ENCODE peak calls at places on chromosomes 2 and 18, in seven cellular contexts. D is epithelial cell of esophagus, H is Calu3, O is choroid plexus epithelial cell, C is nephron progenitor cell, R is Panc1, A is AG04449. E is an unnamed sample.

GRCh38 chr2:236558999-236559978 is 10.3 kb upstream of the ACKR3 start:
- DNase-seq in D (no peak), H (no peak), O (no peak), C (no peak), R (no peak), A (no peak), E (no peak)

GRCh38 chr2:206164261-206164862 is 4.7 kb downstream of the EEF1B2 start:
- DNase-seq in D (peak; percentile 36), H (peak; percentile 50), O (peak; percentile 56), C (peak; percentile 59), R (no peak), A (no peak), E (no peak)

GRCh38 chr2:188146888-188147287 is 144.8 kb upstream of the GULP1 start:
- DNase-seq in D (no peak), H (no peak), O (no peak), C (no peak), R (no peak), A (no peak), E (no peak)

GRCh38 chr18:11040823-11041712 is 108.3 kb downstream of the PIEZO2 start:
- DNase-seq in D (peak; percentile 20), H (peak; percentile 69), O (peak; percentile 80), C (peak; percentile 54), R (peak; percentile 17), A (no peak), E (no peak)

GRCh38 chr2:237456200-237456731 is 30.8 kb upstream of the MLPH start:
- DNase-seq in D (no peak), H (no peak), O (peak; percentile 97), C (no peak), R (no peak), A (peak; percentile 59), E (peak; percentile 92)

GRCh38 chr18:62863629-62864028 is 148.3 kb downstream of the PHLPP1 start:
- DNase-seq in D (no peak), H (no peak), O (peak; percentile 66), C (no peak), R (no peak), A (no peak), E (no peak)

GRCh38 chr2:237553959-237554358 is 12.4 kb upstream of the PRLH start:
- DNase-seq in D (no peak), H (no peak), O (no peak), C (no peak), R (no peak), A (no peak), E (no peak)

GRCh38 chr2:85394256-85394655 is 15.9 kb downstream of the CAPG start:
- DNase-seq in D (no peak), H (no peak), O (no peak), C (no peak), R (no peak), A (no peak), E (no peak)

GRCh38 chr2:46548521-46549144 is 69.3 kb downstream of the TMEM247 start:
- DNase-seq in D (no peak), H (no peak), O (no peak), C (no peak), R (no peak), A (no peak), E (no peak)

GRCh38 chr2:53942280-53942679 is 28.5 kb downstream of the PSME4 start:
- DNase-seq in D (no peak), H (no peak), O (no peak), C (no peak), R (no peak), A (no peak), E (no peak)

GRCh38 chr2:128421286-128421685 is 102.6 kb upstream of the HS6ST1 start:
- DNase-seq in D (no peak), H (no peak), O (no peak), C (no peak), R (no peak), A (no peak), E (peak; percentile 57)

GRCh38 chr2:7377861-7378569 is 460.8 kb downstream of the RNF144A start:
- DNase-seq in D (peak; percentile 26), H (peak; percentile 73), O (no peak), C (peak; percentile 22), R (no peak), A (no peak), E (no peak)

GRCh38 chr18:36895606-36896005 is 66.7 kb downstream of the KIAA1328 start:
- DNase-seq in D (no peak), H (no peak), O (no peak), C (no peak), R (no peak), A (no peak), E (no peak)

GRCh38 chr2:109612991-109613921 is 510 bp downstream of the SEPTIN10 start:
- DNase-seq in D (peak; percentile 51), H (no peak), O (peak; percentile 73), C (no peak), R (no peak), A (no peak), E (peak; percentile 86)

GRCh38 chr18:26205318-26205717 is 20.9 kb upstream of the TAF4B start:
- DNase-seq in D (no peak), H (no peak), O (no peak), C (no peak), R (no peak), A (no peak), E (no peak)

GRCh38 chr2:174195253-174195652 is 53.1 kb downstream of the OLA1 start:
- DNase-seq in D (no peak), H (no peak), O (peak; percentile 24), C (no peak), R (no peak), A (no peak), E (no peak)

GRCh38 chr2:171652411-171652775 is 34.9 kb upstream of the DYNC1I2 start:
- DNase-seq in D (peak; percentile 93), H (no peak), O (peak; percentile 40), C (no peak), R (no peak), A (no peak), E (no peak)

GRCh38 chr2:58651930-58652329 is 410.8 kb upstream of the FANCL start:
- DNase-seq in D (peak; percentile 77), H (no peak), O (no peak), C (no peak), R (no peak), A (no peak), E (no peak)

GRCh38 chr2:221571391-221572179 is 519 bp downstream of the EPHA4 start:
- DNase-seq in D (peak; percentile 32), H (peak; percentile 23), O (peak; percentile 45), C (peak; percentile 54), R (no peak), A (no peak), E (no peak)

GRCh38 chr2:79994161-79994560 is 310.4 kb downstream of the LRRTM1 start:
- DNase-seq in D (no peak), H (no peak), O (no peak), C (no peak), R (no peak), A (no peak), E (no peak)

GRCh38 chr2:151197184-151198070 is 64.2 kb downstream of the RBM43 start:
- DNase-seq in D (no peak), H (no peak), O (no peak), C (no peak), R (no peak), A (no peak), E (no peak)

GRCh38 chr2:24830351-24830750 is 37.1 kb downstream of the CENPO start:
- DNase-seq in D (no peak), H (no peak), O (peak; percentile 73), C (no peak), R (no peak), A (no peak), E (no peak)

GRCh38 chr2:63058149-63058741 is 7.6 kb downstream of the OTX1 start:
- DNase-seq in D (no peak), H (no peak), O (no peak), C (no peak), R (no peak), A (no peak), E (no peak)

GRCh38 chr2:164046040-164046439 is 310.2 kb upstream of the FIGN start:
- DNase-seq in D (no peak), H (no peak), O (no peak), C (no peak), R (no peak), A (no peak), E (no peak)
- TF ChIP-seq CTCF in D (no peak), H (no peak), O (no peak), C (no peak), R (no peak), A (no peak), E (no peak)

DNA sequence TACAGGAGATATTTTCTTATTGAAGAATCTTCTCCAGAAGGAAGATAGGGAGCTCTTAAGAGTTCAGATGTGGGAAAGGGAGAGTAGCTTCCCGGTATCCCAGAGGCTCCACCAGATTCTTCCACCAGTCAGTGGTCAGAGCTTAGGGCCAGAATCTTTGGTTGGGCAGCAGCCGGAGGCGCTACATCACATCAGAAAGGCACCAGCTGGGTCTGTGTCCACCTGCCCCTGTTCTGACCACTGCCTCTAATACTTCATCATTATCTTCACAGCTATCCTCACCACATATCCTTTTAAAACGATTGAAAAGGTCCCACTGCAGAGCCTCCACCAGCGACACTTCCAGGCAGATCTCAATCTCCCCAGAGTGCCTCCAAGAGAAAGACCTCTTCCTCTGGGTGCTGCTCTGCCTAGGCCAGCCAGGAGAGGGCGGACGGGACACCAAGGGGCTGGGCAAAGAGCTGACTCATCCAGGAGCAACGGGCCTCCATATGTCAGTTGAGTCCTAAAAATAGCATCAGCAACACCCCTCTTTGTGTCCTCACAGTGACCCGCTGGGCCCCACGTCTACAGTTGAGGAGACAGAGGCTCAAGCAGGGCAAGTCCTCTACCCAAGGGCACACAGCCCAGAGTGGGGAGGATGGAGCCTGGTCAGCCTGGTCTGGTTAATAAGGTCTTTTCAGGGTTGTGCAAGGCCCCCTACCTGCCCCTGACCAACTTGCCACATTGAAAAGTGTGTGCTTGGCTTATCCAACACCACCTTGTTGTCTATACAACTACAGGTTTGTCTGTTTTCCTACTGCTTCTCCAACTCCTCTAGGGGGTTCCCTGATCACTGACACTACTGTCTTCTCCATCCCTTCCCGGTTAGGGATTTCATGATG is 81.2 kb downstream of the ADD2 start:
- DNase-seq in D (peak; percentile 63), H (peak; percentile 68), O (peak; percentile 50), C (peak; percentile 35), R (no peak), A (peak; percentile 47), E (no peak)
- TF ChIP-seq CTCF in D (peak; percentile 53), H (peak; percentile 27), O (peak; percentile 45), C (peak; percentile 40), R (no peak), A (peak; percentile 76), E (peak; percentile 8)

GRCh38 chr18:57959278-57959677 is 84.7 kb upstream of the NEDD4L start:
- DNase-seq in D (peak; percentile 91), H (peak; percentile 72), O (peak; percentile 67), C (peak; percentile 8), R (peak; percentile 45), A (no peak), E (no peak)
- TF ChIP-seq CTCF in D (peak; percentile 57), H (no peak), O (peak; percentile 61), C (no peak), R (peak; percentile 37), A (peak; percentile 41), E (peak; percentile 39)

GRCh38 chr18:21664069-21664468 is 40.5 kb downstream of the ABHD3 start:
- DNase-seq in D (no peak), H (no peak), O (no peak), C (no peak), R (no peak), A (no peak), E (no peak)

GRCh38 chr18:21660078-21660477 is 44.5 kb downstream of the ABHD3 start:
- DNase-seq in D (no peak), H (no peak), O (no peak), C (no peak), R (no peak), A (no peak), E (no peak)

GRCh38 chr18:21663615-21664014 is 41.0 kb downstream of the ABHD3 start:
- DNase-seq in D (no peak), H (no peak), O (peak; percentile 95), C (no peak), R (no peak), A (no peak), E (no peak)

GRCh38 chr18:21662591-21662990 is 42.0 kb downstream of the ABHD3 start:
- DNase-seq in D (no peak), H (no peak), O (no peak), C (no peak), R (no peak), A (no peak), E (no peak)
- TF ChIP-seq CTCF in D (no peak), H (no peak), O (no peak), C (no peak), R (no peak), A (no peak), E (no peak)